ENCODE peak calls at places on chromosomes 13 and 19, in six cellular contexts. T is CD4-positive, alpha-beta memory T cell; J is GM19239; A is GM04503; E is fibroblast of pulmonary artery; H is CD4-positive, alpha-beta T cell. K is an unnamed sample.

GRCh38 chr13:32669030-32669646 is 82.9 kb downstream of the PDS5B start:
- DNase-seq in E (peak), T (peak), A (no peak), H (no peak), J (no peak), K (no peak)

GRCh38 chr13:76161143-76161542 is 525.0 kb downstream of the LMO7 start:
- DNase-seq in E (no peak), A (no peak), J (no peak), H (no peak), T (no peak), K (no peak)

GRCh38 chr13:108958013-108958376 is 328.6 kb downstream of the MYO16 start:
- DNase-seq in T (no peak), E (no peak), H (no peak), J (no peak), A (no peak), K (no peak)

GRCh38 chr19:48969276-48970138 is 4.4 kb downstream of the FTL start:
- DNase-seq in A (no peak), H (no peak), J (no peak), T (no peak), E (no peak), K (peak)

GRCh38 chr19:533485-534058 is 2.0 kb downstream of the CDC34 start:
- DNase-seq in J (no peak), H (no peak), E (no peak), A (no peak), T (no peak), K (no peak)

GRCh38 chr13:21759911-21760310 is 89.0 kb downstream of the FGF9 start:
- DNase-seq in A (no peak), J (no peak), E (no peak), T (no peak), H (no peak), K (no peak)

GRCh38 chr19:21020298-21021227 is at the start of gene ZNF430:
- DNase-seq in T (peak), H (peak), E (peak), J (peak), A (peak), K (peak)

GRCh38 chr13:33870046-33870668 is 52.2 kb downstream of the RFC3 start:
- DNase-seq in J (no peak), T (no peak), E (no peak), A (no peak), H (no peak), K (peak)

GRCh38 chr13:114079601-114080536 is 52.6 kb downstream of the RASA3 start:
- DNase-seq in J (no peak), H (no peak), E (no peak), A (no peak), T (no peak), K (no peak)

GRCh38 chr13:73698859-73699258 is 435.3 kb downstream of the KLF12 start:
- DNase-seq in H (no peak), E (peak), A (no peak), T (no peak), J (no peak), K (no peak)

GRCh38 chr13:62747152-62747551 is 1331.5 kb upstream of the PCDH20 start:
- DNase-seq in J (no peak), E (no peak), A (no peak), T (no peak), H (no peak), K (no peak)

GRCh38 chr19:6753178-6754031 is 13.8 kb downstream of the SH2D3A start:
- DNase-seq in T (peak), J (peak), H (peak), E (peak), A (no peak), K (peak)

GRCh38 chr19:58196911-58197616 is 14.2 kb downstream of the ZNF274 start:
- DNase-seq in E (peak), H (no peak), J (no peak), A (peak), T (peak), K (no peak)

GRCh38 chr13:97018029-97018819 is 23.9 kb upstream of the OXGR1 start:
- DNase-seq in E (peak), T (peak), A (no peak), J (peak), H (no peak), K (no peak)

GRCh38 chr13:72638059-72638815 is 89.2 kb downstream of the MZT1 start:
- DNase-seq in E (no peak), A (no peak), J (no peak), H (no peak), T (no peak), K (no peak)

GRCh38 chr19:31436121-31436776 is 87.0 kb upstream of the TSHZ3 start:
- DNase-seq in A (no peak), H (no peak), T (no peak), E (no peak), J (no peak), K (no peak)

GRCh38 chr13:50529154-50529882 is 314.2 kb downstream of the DLEU7 start:
- DNase-seq in T (no peak), E (peak), A (peak), J (no peak), H (no peak), K (peak)

K was measured in left lobe of liver.